ENCODE peak calls at places on chromosomes 16 and 17, in ten cellular contexts. One of them, this sample, is unnamed.

GRCh38 chr16:75250089-75250808 is 1.2 kb downstream of the BCAR1 start:
- DNase-seq in effector CD4-positive, alpha-beta T cell: no peak
- DNase-seq in activated CD4-positive, alpha-beta T cell treated with anti-CD3 and anti-CD28 coated beads for 36 hours: no peak
- DNase-seq in stimulated activated CD4-positive, alpha-beta T cell treated with anti-CD3 and anti-CD28 coated beads, Interleukin-12 subunit alpha, Interleukin-12 subunit beta, amount 100 ng/mL, for 4 hours: no peak
- DNase-seq in kidney: peak
- DNase-seq in lower leg skin: no peak
- DNase-seq in Peyer's patch: peak
- DNase-seq in fibroblast of villous mesenchyme: no peak
- DNase-seq in GM18507: no peak
- DNase-seq in activated CD8-positive, alpha-beta memory T cell treated with anti-CD3 and anti-CD28 coated beads for 48 hours: no peak
- DNase-seq in this sample: no peak

GRCh38 chr16:54052271-54052670 is 234.3 kb downstream of the IRX3 start:
- DNase-seq in effector CD4-positive, alpha-beta T cell: no peak
- DNase-seq in activated CD4-positive, alpha-beta T cell treated with anti-CD3 and anti-CD28 coated beads for 36 hours: no peak
- DNase-seq in stimulated activated CD4-positive, alpha-beta T cell treated with anti-CD3 and anti-CD28 coated beads, Interleukin-12 subunit alpha, Interleukin-12 subunit beta, amount 100 ng/mL, for 4 hours: no peak
- DNase-seq in kidney: no peak
- DNase-seq in lower leg skin: no peak
- DNase-seq in Peyer's patch: no peak
- DNase-seq in fibroblast of villous mesenchyme: no peak
- DNase-seq in GM18507: no peak
- DNase-seq in activated CD8-positive, alpha-beta memory T cell treated with anti-CD3 and anti-CD28 coated beads for 48 hours: no peak
- DNase-seq in this sample: peak

GRCh38 chr16:85327731-85328664 is 215.7 kb upstream of the CIBAR2 start:
- DNase-seq in effector CD4-positive, alpha-beta T cell: no peak
- DNase-seq in activated CD4-positive, alpha-beta T cell treated with anti-CD3 and anti-CD28 coated beads for 36 hours: no peak
- DNase-seq in stimulated activated CD4-positive, alpha-beta T cell treated with anti-CD3 and anti-CD28 coated beads, Interleukin-12 subunit alpha, Interleukin-12 subunit beta, amount 100 ng/mL, for 4 hours: no peak
- DNase-seq in kidney: peak
- DNase-seq in lower leg skin: no peak
- DNase-seq in Peyer's patch: no peak
- DNase-seq in fibroblast of villous mesenchyme: no peak
- DNase-seq in GM18507: no peak
- DNase-seq in activated CD8-positive, alpha-beta memory T cell treated with anti-CD3 and anti-CD28 coated beads for 48 hours: no peak
- DNase-seq in this sample: no peak

GRCh38 chr16:55559933-55560516 is 6.5 kb upstream of the CAPNS2 start:
- DNase-seq in effector CD4-positive, alpha-beta T cell: no peak
- DNase-seq in activated CD4-positive, alpha-beta T cell treated with anti-CD3 and anti-CD28 coated beads for 36 hours: no peak
- DNase-seq in stimulated activated CD4-positive, alpha-beta T cell treated with anti-CD3 and anti-CD28 coated beads, Interleukin-12 subunit alpha, Interleukin-12 subunit beta, amount 100 ng/mL, for 4 hours: no peak
- DNase-seq in kidney: no peak
- DNase-seq in lower leg skin: no peak
- DNase-seq in Peyer's patch: no peak
- DNase-seq in fibroblast of villous mesenchyme: no peak
- DNase-seq in GM18507: no peak
- DNase-seq in activated CD8-positive, alpha-beta memory T cell treated with anti-CD3 and anti-CD28 coated beads for 48 hours: no peak
- DNase-seq in this sample: no peak

GRCh38 chr16:19601083-19601976 is 45.8 kb downstream of the VPS35L start:
- DNase-seq in effector CD4-positive, alpha-beta T cell: peak
- DNase-seq in activated CD4-positive, alpha-beta T cell treated with anti-CD3 and anti-CD28 coated beads for 36 hours: peak
- DNase-seq in stimulated activated CD4-positive, alpha-beta T cell treated with anti-CD3 and anti-CD28 coated beads, Interleukin-12 subunit alpha, Interleukin-12 subunit beta, amount 100 ng/mL, for 4 hours: no peak
- DNase-seq in kidney: no peak
- DNase-seq in lower leg skin: no peak
- DNase-seq in Peyer's patch: no peak
- DNase-seq in fibroblast of villous mesenchyme: peak
- DNase-seq in GM18507: no peak
- DNase-seq in activated CD8-positive, alpha-beta memory T cell treated with anti-CD3 and anti-CD28 coated beads for 48 hours: no peak
- DNase-seq in this sample: peak

GRCh38 chr16:87527055-87527724 is 34.4 kb upstream of the ZCCHC14 start:
- DNase-seq in effector CD4-positive, alpha-beta T cell: no peak
- DNase-seq in activated CD4-positive, alpha-beta T cell treated with anti-CD3 and anti-CD28 coated beads for 36 hours: no peak
- DNase-seq in stimulated activated CD4-positive, alpha-beta T cell treated with anti-CD3 and anti-CD28 coated beads, Interleukin-12 subunit alpha, Interleukin-12 subunit beta, amount 100 ng/mL, for 4 hours: no peak
- DNase-seq in kidney: no peak
- DNase-seq in lower leg skin: no peak
- DNase-seq in Peyer's patch: no peak
- DNase-seq in fibroblast of villous mesenchyme: no peak
- DNase-seq in GM18507: no peak
- DNase-seq in activated CD8-positive, alpha-beta memory T cell treated with anti-CD3 and anti-CD28 coated beads for 48 hours: no peak
- DNase-seq in this sample: no peak

GRCh38 chr17:14833201-14833773 is 431.8 kb downstream of the PMP22 start:
- DNase-seq in effector CD4-positive, alpha-beta T cell: no peak
- DNase-seq in activated CD4-positive, alpha-beta T cell treated with anti-CD3 and anti-CD28 coated beads for 36 hours: peak
- DNase-seq in stimulated activated CD4-positive, alpha-beta T cell treated with anti-CD3 and anti-CD28 coated beads, Interleukin-12 subunit alpha, Interleukin-12 subunit beta, amount 100 ng/mL, for 4 hours: no peak
- DNase-seq in kidney: no peak
- DNase-seq in lower leg skin: no peak
- DNase-seq in Peyer's patch: no peak
- DNase-seq in fibroblast of villous mesenchyme: peak
- DNase-seq in GM18507: no peak
- DNase-seq in activated CD8-positive, alpha-beta memory T cell treated with anti-CD3 and anti-CD28 coated beads for 48 hours: no peak
- DNase-seq in this sample: peak

GRCh38 chr17:76912585-76912984 is 44.4 kb downstream of the MGAT5B start:
- DNase-seq in effector CD4-positive, alpha-beta T cell: no peak
- DNase-seq in activated CD4-positive, alpha-beta T cell treated with anti-CD3 and anti-CD28 coated beads for 36 hours: no peak
- DNase-seq in stimulated activated CD4-positive, alpha-beta T cell treated with anti-CD3 and anti-CD28 coated beads, Interleukin-12 subunit alpha, Interleukin-12 subunit beta, amount 100 ng/mL, for 4 hours: no peak
- DNase-seq in kidney: peak
- DNase-seq in lower leg skin: no peak
- DNase-seq in Peyer's patch: no peak
- DNase-seq in fibroblast of villous mesenchyme: no peak
- DNase-seq in GM18507: no peak
- DNase-seq in activated CD8-positive, alpha-beta memory T cell treated with anti-CD3 and anti-CD28 coated beads for 48 hours: no peak
- DNase-seq in this sample: no peak

GRCh38 chr17:49369760-49370159 is 7.7 kb upstream of the ZNF652 start:
- DNase-seq in effector CD4-positive, alpha-beta T cell: no peak
- DNase-seq in activated CD4-positive, alpha-beta T cell treated with anti-CD3 and anti-CD28 coated beads for 36 hours: no peak
- DNase-seq in stimulated activated CD4-positive, alpha-beta T cell treated with anti-CD3 and anti-CD28 coated beads, Interleukin-12 subunit alpha, Interleukin-12 subunit beta, amount 100 ng/mL, for 4 hours: no peak
- DNase-seq in kidney: no peak
- DNase-seq in lower leg skin: no peak
- DNase-seq in Peyer's patch: no peak
- DNase-seq in fibroblast of villous mesenchyme: no peak
- DNase-seq in GM18507: no peak
- DNase-seq in activated CD8-positive, alpha-beta memory T cell treated with anti-CD3 and anti-CD28 coated beads for 48 hours: no peak
- DNase-seq in this sample: no peak

GRCh38 chr16:89395150-89396142 is 94.9 kb downstream of the ANKRD11 start:
- DNase-seq in effector CD4-positive, alpha-beta T cell: no peak
- DNase-seq in activated CD4-positive, alpha-beta T cell treated with anti-CD3 and anti-CD28 coated beads for 36 hours: no peak
- DNase-seq in stimulated activated CD4-positive, alpha-beta T cell treated with anti-CD3 and anti-CD28 coated beads, Interleukin-12 subunit alpha, Interleukin-12 subunit beta, amount 100 ng/mL, for 4 hours: no peak
- DNase-seq in kidney: peak
- DNase-seq in lower leg skin: peak
- DNase-seq in Peyer's patch: peak
- DNase-seq in fibroblast of villous mesenchyme: peak
- DNase-seq in GM18507: no peak
- DNase-seq in activated CD8-positive, alpha-beta memory T cell treated with anti-CD3 and anti-CD28 coated beads for 48 hours: no peak
- DNase-seq in this sample: no peak

GRCh38 chr17:44672479-44673093 is 16.3 kb downstream of the MEIOC start:
- DNase-seq in effector CD4-positive, alpha-beta T cell: no peak
- DNase-seq in activated CD4-positive, alpha-beta T cell treated with anti-CD3 and anti-CD28 coated beads for 36 hours: no peak
- DNase-seq in stimulated activated CD4-positive, alpha-beta T cell treated with anti-CD3 and anti-CD28 coated beads, Interleukin-12 subunit alpha, Interleukin-12 subunit beta, amount 100 ng/mL, for 4 hours: no peak
- DNase-seq in kidney: no peak
- DNase-seq in lower leg skin: no peak
- DNase-seq in Peyer's patch: no peak
- DNase-seq in fibroblast of villous mesenchyme: peak
- DNase-seq in GM18507: no peak
- DNase-seq in activated CD8-positive, alpha-beta memory T cell treated with anti-CD3 and anti-CD28 coated beads for 48 hours: no peak
- DNase-seq in this sample: peak

GRCh38 chr17:48052956-48053757 is 5.0 kb downstream of the NFE2L1 start:
- DNase-seq in effector CD4-positive, alpha-beta T cell: no peak
- DNase-seq in activated CD4-positive, alpha-beta T cell treated with anti-CD3 and anti-CD28 coated beads for 36 hours: peak
- DNase-seq in stimulated activated CD4-positive, alpha-beta T cell treated with anti-CD3 and anti-CD28 coated beads, Interleukin-12 subunit alpha, Interleukin-12 subunit beta, amount 100 ng/mL, for 4 hours: no peak
- DNase-seq in kidney: peak
- DNase-seq in lower leg skin: peak
- DNase-seq in Peyer's patch: no peak
- DNase-seq in fibroblast of villous mesenchyme: peak
- DNase-seq in GM18507: no peak
- DNase-seq in activated CD8-positive, alpha-beta memory T cell treated with anti-CD3 and anti-CD28 coated beads for 48 hours: no peak
- DNase-seq in this sample: no peak

GRCh38 chr16:89881368-89881730 is 8.0 kb downstream of the TCF25 start:
- DNase-seq in effector CD4-positive, alpha-beta T cell: no peak
- DNase-seq in activated CD4-positive, alpha-beta T cell treated with anti-CD3 and anti-CD28 coated beads for 36 hours: no peak
- DNase-seq in stimulated activated CD4-positive, alpha-beta T cell treated with anti-CD3 and anti-CD28 coated beads, Interleukin-12 subunit alpha, Interleukin-12 subunit beta, amount 100 ng/mL, for 4 hours: no peak
- DNase-seq in kidney: no peak
- DNase-seq in lower leg skin: no peak
- DNase-seq in Peyer's patch: no peak
- DNase-seq in fibroblast of villous mesenchyme: no peak
- DNase-seq in GM18507: no peak
- DNase-seq in activated CD8-positive, alpha-beta memory T cell treated with anti-CD3 and anti-CD28 coated beads for 48 hours: no peak
- DNase-seq in this sample: no peak

GRCh38 chr17:83161298-83162034 is 82.1 kb downstream of the METRNL start:
- DNase-seq in effector CD4-positive, alpha-beta T cell: no peak
- DNase-seq in activated CD4-positive, alpha-beta T cell treated with anti-CD3 and anti-CD28 coated beads for 36 hours: no peak
- DNase-seq in stimulated activated CD4-positive, alpha-beta T cell treated with anti-CD3 and anti-CD28 coated beads, Interleukin-12 subunit alpha, Interleukin-12 subunit beta, amount 100 ng/mL, for 4 hours: no peak
- DNase-seq in kidney: peak
- DNase-seq in lower leg skin: peak
- DNase-seq in Peyer's patch: peak
- DNase-seq in fibroblast of villous mesenchyme: peak
- DNase-seq in GM18507: no peak
- DNase-seq in activated CD8-positive, alpha-beta memory T cell treated with anti-CD3 and anti-CD28 coated beads for 48 hours: no peak
- DNase-seq in this sample: no peak

GRCh38 chr17:33642002-33642401 is 348.9 kb upstream of the ASIC2 start:
- DNase-seq in effector CD4-positive, alpha-beta T cell: no peak
- DNase-seq in activated CD4-positive, alpha-beta T cell treated with anti-CD3 and anti-CD28 coated beads for 36 hours: no peak
- DNase-seq in stimulated activated CD4-positive, alpha-beta T cell treated with anti-CD3 and anti-CD28 coated beads, Interleukin-12 subunit alpha, Interleukin-12 subunit beta, amount 100 ng/mL, for 4 hours: no peak
- DNase-seq in kidney: no peak
- DNase-seq in lower leg skin: no peak
- DNase-seq in Peyer's patch: no peak
- DNase-seq in fibroblast of villous mesenchyme: no peak
- DNase-seq in GM18507: no peak
- DNase-seq in activated CD8-positive, alpha-beta memory T cell treated with anti-CD3 and anti-CD28 coated beads for 48 hours: no peak
- DNase-seq in this sample: peak

GRCh38 chr17:70955441-70955840 is 786.1 kb downstream of the KCNJ2 start:
- DNase-seq in effector CD4-positive, alpha-beta T cell: no peak
- DNase-seq in activated CD4-positive, alpha-beta T cell treated with anti-CD3 and anti-CD28 coated beads for 36 hours: no peak
- DNase-seq in stimulated activated CD4-positive, alpha-beta T cell treated with anti-CD3 and anti-CD28 coated beads, Interleukin-12 subunit alpha, Interleukin-12 subunit beta, amount 100 ng/mL, for 4 hours: no peak
- DNase-seq in kidney: no peak
- DNase-seq in lower leg skin: no peak
- DNase-seq in Peyer's patch: no peak
- DNase-seq in fibroblast of villous mesenchyme: no peak
- DNase-seq in GM18507: no peak
- DNase-seq in activated CD8-positive, alpha-beta memory T cell treated with anti-CD3 and anti-CD28 coated beads for 48 hours: no peak
- DNase-seq in this sample: no peak

GRCh38 chr17:8161289-8162231 is 1.2 kb downstream of the VAMP2 start:
- DNase-seq in effector CD4-positive, alpha-beta T cell: peak
- DNase-seq in activated CD4-positive, alpha-beta T cell treated with anti-CD3 and anti-CD28 coated beads for 36 hours: peak
- DNase-seq in stimulated activated CD4-positive, alpha-beta T cell treated with anti-CD3 and anti-CD28 coated beads, Interleukin-12 subunit alpha, Interleukin-12 subunit beta, amount 100 ng/mL, for 4 hours: no peak
- DNase-seq in kidney: peak
- DNase-seq in lower leg skin: no peak
- DNase-seq in Peyer's patch: peak
- DNase-seq in fibroblast of villous mesenchyme: no peak
- DNase-seq in GM18507: no peak
- DNase-seq in activated CD8-positive, alpha-beta memory T cell treated with anti-CD3 and anti-CD28 coated beads for 48 hours: no peak
- DNase-seq in this sample: no peak

GRCh38 chr17:73750975-73751374 is 106.7 kb upstream of the SDK2 start:
- DNase-seq in effector CD4-positive, alpha-beta T cell: no peak
- DNase-seq in activated CD4-positive, alpha-beta T cell treated with anti-CD3 and anti-CD28 coated beads for 36 hours: no peak
- DNase-seq in stimulated activated CD4-positive, alpha-beta T cell treated with anti-CD3 and anti-CD28 coated beads, Interleukin-12 subunit alpha, Interleukin-12 subunit beta, amount 100 ng/mL, for 4 hours: no peak
- DNase-seq in kidney: no peak
- DNase-seq in lower leg skin: no peak
- DNase-seq in Peyer's patch: peak
- DNase-seq in fibroblast of villous mesenchyme: no peak
- DNase-seq in GM18507: no peak
- DNase-seq in activated CD8-positive, alpha-beta memory T cell treated with anti-CD3 and anti-CD28 coated beads for 48 hours: no peak
- DNase-seq in this sample: no peak

GRCh38 chr16:3998793-3999478 is 117.3 kb downstream of the ADCY9 start:
- DNase-seq in effector CD4-positive, alpha-beta T cell: no peak
- DNase-seq in activated CD4-positive, alpha-beta T cell treated with anti-CD3 and anti-CD28 coated beads for 36 hours: no peak
- DNase-seq in stimulated activated CD4-positive, alpha-beta T cell treated with anti-CD3 and anti-CD28 coated beads, Interleukin-12 subunit alpha, Interleukin-12 subunit beta, amount 100 ng/mL, for 4 hours: no peak
- DNase-seq in kidney: peak
- DNase-seq in lower leg skin: no peak
- DNase-seq in Peyer's patch: no peak
- DNase-seq in fibroblast of villous mesenchyme: peak
- DNase-seq in GM18507: no peak
- DNase-seq in activated CD8-positive, alpha-beta memory T cell treated with anti-CD3 and anti-CD28 coated beads for 48 hours: no peak
- DNase-seq in this sample: no peak

GRCh38 chr16:3655030-3655790 is 719 bp downstream of the DNASE1 start:
- DNase-seq in effector CD4-positive, alpha-beta T cell: no peak
- DNase-seq in activated CD4-positive, alpha-beta T cell treated with anti-CD3 and anti-CD28 coated beads for 36 hours: no peak
- DNase-seq in stimulated activated CD4-positive, alpha-beta T cell treated with anti-CD3 and anti-CD28 coated beads, Interleukin-12 subunit alpha, Interleukin-12 subunit beta, amount 100 ng/mL, for 4 hours: no peak
- DNase-seq in kidney: peak
- DNase-seq in lower leg skin: no peak
- DNase-seq in Peyer's patch: peak
- DNase-seq in fibroblast of villous mesenchyme: no peak
- DNase-seq in GM18507: no peak
- DNase-seq in activated CD8-positive, alpha-beta memory T cell treated with anti-CD3 and anti-CD28 coated beads for 48 hours: no peak
- DNase-seq in this sample: no peak

GRCh38 chr16:81275795-81276194 is 37.3 kb downstream of the BCO1 start:
- DNase-seq in effector CD4-positive, alpha-beta T cell: no peak
- DNase-seq in activated CD4-positive, alpha-beta T cell treated with anti-CD3 and anti-CD28 coated beads for 36 hours: no peak
- DNase-seq in stimulated activated CD4-positive, alpha-beta T cell treated with anti-CD3 and anti-CD28 coated beads, Interleukin-12 subunit alpha, Interleukin-12 subunit beta, amount 100 ng/mL, for 4 hours: no peak
- DNase-seq in kidney: no peak
- DNase-seq in lower leg skin: no peak
- DNase-seq in Peyer's patch: peak
- DNase-seq in fibroblast of villous mesenchyme: no peak
- DNase-seq in GM18507: no peak
- DNase-seq in activated CD8-positive, alpha-beta memory T cell treated with anti-CD3 and anti-CD28 coated beads for 48 hours: no peak
- DNase-seq in this sample: no peak

GRCh38 chr16:53100131-53100748 is 45.4 kb downstream of the CHD9 start:
- DNase-seq in effector CD4-positive, alpha-beta T cell: no peak
- DNase-seq in activated CD4-positive, alpha-beta T cell treated with anti-CD3 and anti-CD28 coated beads for 36 hours: no peak
- DNase-seq in stimulated activated CD4-positive, alpha-beta T cell treated with anti-CD3 and anti-CD28 coated beads, Interleukin-12 subunit alpha, Interleukin-12 subunit beta, amount 100 ng/mL, for 4 hours: no peak
- DNase-seq in kidney: no peak
- DNase-seq in lower leg skin: no peak
- DNase-seq in Peyer's patch: no peak
- DNase-seq in fibroblast of villous mesenchyme: no peak
- DNase-seq in GM18507: no peak
- DNase-seq in activated CD8-positive, alpha-beta memory T cell treated with anti-CD3 and anti-CD28 coated beads for 48 hours: no peak
- DNase-seq in this sample: no peak

GRCh38 chr17:71765437-71765836 is 355.4 kb upstream of the SOX9 start:
- DNase-seq in effector CD4-positive, alpha-beta T cell: no peak
- DNase-seq in activated CD4-positive, alpha-beta T cell treated with anti-CD3 and anti-CD28 coated beads for 36 hours: no peak
- DNase-seq in stimulated activated CD4-positive, alpha-beta T cell treated with anti-CD3 and anti-CD28 coated beads, Interleukin-12 subunit alpha, Interleukin-12 subunit beta, amount 100 ng/mL, for 4 hours: no peak
- DNase-seq in kidney: no peak
- DNase-seq in lower leg skin: no peak
- DNase-seq in Peyer's patch: no peak
- DNase-seq in fibroblast of villous mesenchyme: peak
- DNase-seq in GM18507: no peak
- DNase-seq in activated CD8-positive, alpha-beta memory T cell treated with anti-CD3 and anti-CD28 coated beads for 48 hours: no peak
- DNase-seq in this sample: no peak

GRCh38 chr17:62628845-62629555 is 1.5 kb downstream of the MRC2 start:
- DNase-seq in effector CD4-positive, alpha-beta T cell: no peak
- DNase-seq in activated CD4-positive, alpha-beta T cell treated with anti-CD3 and anti-CD28 coated beads for 36 hours: no peak
- DNase-seq in stimulated activated CD4-positive, alpha-beta T cell treated with anti-CD3 and anti-CD28 coated beads, Interleukin-12 subunit alpha, Interleukin-12 subunit beta, amount 100 ng/mL, for 4 hours: no peak
- DNase-seq in kidney: peak
- DNase-seq in lower leg skin: no peak
- DNase-seq in Peyer's patch: no peak
- DNase-seq in fibroblast of villous mesenchyme: peak
- DNase-seq in GM18507: no peak
- DNase-seq in activated CD8-positive, alpha-beta memory T cell treated with anti-CD3 and anti-CD28 coated beads for 48 hours: no peak
- DNase-seq in this sample: peak

GRCh38 chr16:8916541-8917225 is 34.5 kb downstream of the LITAFD start:
- DNase-seq in effector CD4-positive, alpha-beta T cell: no peak
- DNase-seq in activated CD4-positive, alpha-beta T cell treated with anti-CD3 and anti-CD28 coated beads for 36 hours: no peak
- DNase-seq in stimulated activated CD4-positive, alpha-beta T cell treated with anti-CD3 and anti-CD28 coated beads, Interleukin-12 subunit alpha, Interleukin-12 subunit beta, amount 100 ng/mL, for 4 hours: no peak
- DNase-seq in kidney: no peak
- DNase-seq in lower leg skin: no peak
- DNase-seq in Peyer's patch: no peak
- DNase-seq in fibroblast of villous mesenchyme: no peak
- DNase-seq in GM18507: no peak
- DNase-seq in activated CD8-positive, alpha-beta memory T cell treated with anti-CD3 and anti-CD28 coated beads for 48 hours: no peak
- DNase-seq in this sample: no peak

GRCh38 chr17:38914741-38915638 is 10.4 kb upstream of the LASP1NB start:
- DNase-seq in effector CD4-positive, alpha-beta T cell: no peak
- DNase-seq in activated CD4-positive, alpha-beta T cell treated with anti-CD3 and anti-CD28 coated beads for 36 hours: no peak
- DNase-seq in stimulated activated CD4-positive, alpha-beta T cell treated with anti-CD3 and anti-CD28 coated beads, Interleukin-12 subunit alpha, Interleukin-12 subunit beta, amount 100 ng/mL, for 4 hours: no peak
- DNase-seq in kidney: peak
- DNase-seq in lower leg skin: peak
- DNase-seq in Peyer's patch: peak
- DNase-seq in fibroblast of villous mesenchyme: no peak
- DNase-seq in GM18507: no peak
- DNase-seq in activated CD8-positive, alpha-beta memory T cell treated with anti-CD3 and anti-CD28 coated beads for 48 hours: no peak
- DNase-seq in this sample: no peak

GRCh38 chr16:10003486-10003885 is 178.7 kb downstream of the GRIN2A start:
- DNase-seq in effector CD4-positive, alpha-beta T cell: no peak
- DNase-seq in activated CD4-positive, alpha-beta T cell treated with anti-CD3 and anti-CD28 coated beads for 36 hours: no peak
- DNase-seq in stimulated activated CD4-positive, alpha-beta T cell treated with anti-CD3 and anti-CD28 coated beads, Interleukin-12 subunit alpha, Interleukin-12 subunit beta, amount 100 ng/mL, for 4 hours: no peak
- DNase-seq in kidney: no peak
- DNase-seq in lower leg skin: no peak
- DNase-seq in Peyer's patch: no peak
- DNase-seq in fibroblast of villous mesenchyme: peak
- DNase-seq in GM18507: no peak
- DNase-seq in activated CD8-positive, alpha-beta memory T cell treated with anti-CD3 and anti-CD28 coated beads for 48 hours: no peak
- DNase-seq in this sample: no peak

GRCh38 chr17:16215002-16215272 is 397 bp downstream of the NCOR1 start:
- DNase-seq in effector CD4-positive, alpha-beta T cell: peak
- DNase-seq in activated CD4-positive, alpha-beta T cell treated with anti-CD3 and anti-CD28 coated beads for 36 hours: peak
- DNase-seq in stimulated activated CD4-positive, alpha-beta T cell treated with anti-CD3 and anti-CD28 coated beads, Interleukin-12 subunit alpha, Interleukin-12 subunit beta, amount 100 ng/mL, for 4 hours: peak
- DNase-seq in kidney: peak
- DNase-seq in lower leg skin: peak
- DNase-seq in Peyer's patch: peak
- DNase-seq in fibroblast of villous mesenchyme: peak
- DNase-seq in GM18507: no peak
- DNase-seq in activated CD8-positive, alpha-beta memory T cell treated with anti-CD3 and anti-CD28 coated beads for 48 hours: peak
- DNase-seq in this sample: peak